ENCODE peak calls at places on chromosomes 16 and 17, in five cellular contexts. K is hepatocyte; F is heart left ventricle; R is CD8-positive, alpha-beta T cell; S is transverse colon. O is an unnamed sample.

GRCh38 chr17:21019976-21020575 is 22.7 kb downstream of the USP22 start:
- DNase-seq in K (no peak), F (no peak), R (no peak), S (peak; percentile 39), O (no peak)

GRCh38 chr16:4613636-4614570 is 785 bp downstream of the UBALD1 start:
- DNase-seq in K (peak; percentile 68), F (no peak), R (no peak), S (peak; percentile 28), O (no peak)

GRCh38 chr17:35786941-35787432 is 8.5 kb downstream of the MMP28 start:
- DNase-seq in K (peak; percentile 28), F (no peak), R (no peak), S (peak; percentile 8), O (no peak)

GRCh38 chr17:14084955-14085354 is 15.7 kb downstream of the COX10 start:
- DNase-seq in K (no peak), F (no peak), R (no peak), S (no peak), O (no peak)

GRCh38 chr16:14307623-14308356 is 236.7 kb downstream of the MRTFB start:
- DNase-seq in K (no peak), F (peak; percentile 48), R (no peak), S (no peak), O (no peak)

GRCh38 chr17:50662632-50663225 is 28.0 kb downstream of the ABCC3 start:
- DNase-seq in K (no peak), F (no peak), R (no peak), S (no peak), O (no peak)

GRCh38 chr17:72122668-72123495 is 2.1 kb downstream of the SOX9 start:
- DNase-seq in K (peak; percentile 69), F (no peak), R (no peak), S (peak; percentile 52), O (no peak)

GRCh38 chr16:77540656-77541055 is 105.8 kb upstream of the ADAMTS18 start:
- DNase-seq in K (no peak), F (no peak), R (no peak), S (no peak), O (no peak)

GRCh38 chr16:58160855-58161254 is 31.7 kb upstream of the CFAP20 start:
- DNase-seq in K (no peak), F (no peak), R (no peak), S (no peak), O (no peak)

GRCh38 chr16:72474511-72475123 is 302.7 kb upstream of the PMFBP1 start:
- DNase-seq in K (no peak), F (no peak), R (no peak), S (no peak), O (no peak)

GRCh38 chr16:55444754-55445485 is 34.1 kb upstream of the MMP2 start:
- DNase-seq in K (no peak), F (peak; percentile 70), R (no peak), S (peak; percentile 20), O (no peak)

GRCh38 chr16:49848530-49848929 is 7.4 kb downstream of the ZNF423 start:
- DNase-seq in K (no peak), F (no peak), R (no peak), S (no peak), O (no peak)

GRCh38 chr17:50053654-50053960 is 2.3 kb upstream of the ITGA3 start:
- DNase-seq in K (no peak), F (no peak), R (no peak), S (no peak), O (no peak)

GRCh38 chr17:14202388-14203166 is 34.1 kb downstream of the CDRT15 start:
- DNase-seq in K (no peak), F (no peak), R (no peak), S (no peak), O (no peak)

GRCh38 chr17:65998675-65999074 is 193.3 kb downstream of the CEP112 start:
- DNase-seq in K (no peak), F (no peak), R (no peak), S (no peak), O (no peak)

GRCh38 chr16:87131061-87131995 is 185.9 kb downstream of the C16orf95 start:
- DNase-seq in K (no peak), F (no peak), R (no peak), S (no peak), O (no peak)

GRCh38 chr17:82677353-82677925 is 21.1 kb downstream of the RAB40B start:
- DNase-seq in K (no peak), F (no peak), R (no peak), S (no peak), O (no peak)

GRCh38 chr17:57448288-57449283 is 192.3 kb downstream of the MSI2 start:
- DNase-seq in K (no peak), F (no peak), R (no peak), S (no peak), O (no peak)

GRCh38 chr17:28935744-28936460 is 15.4 kb downstream of the PHF12 start:
- DNase-seq in K (no peak), F (no peak), R (no peak), S (no peak), O (no peak)

GRCh38 chr16:88287219-88287618 is 95.5 kb upstream of the ZNF469 start:
- DNase-seq in K (no peak), F (no peak), R (no peak), S (no peak), O (peak; percentile 23)
- H3K9me3 ChIP-seq in K (no peaks in the 10 kb centered on the region), F (no peaks in the 10 kb centered on the region), R (no peaks in the 10 kb centered on the region), S (peaks cover 13% of the 10 kb centered on the region), O (peaks cover 5% of the 10 kb centered on the region)

GRCh38 chr16:73735018-73735417 is 561.6 kb upstream of the PSMD7 start:
- DNase-seq in K (peak; percentile 29), F (no peak), R (no peak), S (no peak), O (no peak)

GRCh38 chr16:73737637-73738036 is 559.0 kb upstream of the PSMD7 start:
- DNase-seq in K (no peak), F (no peak), R (no peak), S (no peak), O (no peak)

GRCh38 chr16:73743665-73744496 is 552.7 kb upstream of the PSMD7 start:
- DNase-seq in K (no peak), F (no peak), R (no peak), S (no peak), O (no peak)

GRCh38 chr16:73735954-73736353 is 560.7 kb upstream of the PSMD7 start:
- DNase-seq in K (no peak), F (no peak), R (no peak), S (no peak), O (no peak)

GRCh38 chr16:73739049-73739769 is 557.4 kb upstream of the PSMD7 start:
- DNase-seq in K (no peak), F (no peak), R (no peak), S (no peak), O (no peak)
- H3K4me3 ChIP-seq in K (no peak overlapping the region), F (no peak overlapping the region), R (no peak overlapping the region), S (no peak overlapping the region), O (no peak overlapping the region)

DNA sequence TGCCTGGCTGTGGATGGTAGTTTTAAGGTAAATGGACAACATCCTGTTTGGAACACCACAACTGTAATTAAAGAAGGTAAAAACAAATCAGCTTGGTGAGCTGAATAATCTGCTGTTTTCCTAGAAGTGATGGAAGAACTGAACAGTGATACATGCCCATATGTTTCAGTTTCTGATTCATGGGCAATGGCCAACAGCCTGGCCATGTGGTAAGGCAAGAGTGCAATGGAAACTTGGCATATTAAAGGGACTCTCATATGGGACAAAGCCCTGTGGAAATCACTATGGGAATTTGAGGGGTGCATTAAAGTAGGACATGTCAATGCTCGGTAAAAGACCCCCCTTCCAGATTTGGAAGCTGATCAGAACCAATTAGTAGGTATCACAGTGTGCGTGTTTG is 37.8 kb downstream of the IKZF3 start:
- DNase-seq in K (no peak), F (no peak), R (no peak), S (no peak), O (no peak)
- H3K9me3 ChIP-seq in K (no peaks in the 10 kb centered on the region), F (peaks cover 4% of the 10 kb centered on the region), R (peaks cover 7% of the 10 kb centered on the region), S (no peaks in the 10 kb centered on the region), O (peaks cover 10% of the 10 kb centered on the region)

DNA sequence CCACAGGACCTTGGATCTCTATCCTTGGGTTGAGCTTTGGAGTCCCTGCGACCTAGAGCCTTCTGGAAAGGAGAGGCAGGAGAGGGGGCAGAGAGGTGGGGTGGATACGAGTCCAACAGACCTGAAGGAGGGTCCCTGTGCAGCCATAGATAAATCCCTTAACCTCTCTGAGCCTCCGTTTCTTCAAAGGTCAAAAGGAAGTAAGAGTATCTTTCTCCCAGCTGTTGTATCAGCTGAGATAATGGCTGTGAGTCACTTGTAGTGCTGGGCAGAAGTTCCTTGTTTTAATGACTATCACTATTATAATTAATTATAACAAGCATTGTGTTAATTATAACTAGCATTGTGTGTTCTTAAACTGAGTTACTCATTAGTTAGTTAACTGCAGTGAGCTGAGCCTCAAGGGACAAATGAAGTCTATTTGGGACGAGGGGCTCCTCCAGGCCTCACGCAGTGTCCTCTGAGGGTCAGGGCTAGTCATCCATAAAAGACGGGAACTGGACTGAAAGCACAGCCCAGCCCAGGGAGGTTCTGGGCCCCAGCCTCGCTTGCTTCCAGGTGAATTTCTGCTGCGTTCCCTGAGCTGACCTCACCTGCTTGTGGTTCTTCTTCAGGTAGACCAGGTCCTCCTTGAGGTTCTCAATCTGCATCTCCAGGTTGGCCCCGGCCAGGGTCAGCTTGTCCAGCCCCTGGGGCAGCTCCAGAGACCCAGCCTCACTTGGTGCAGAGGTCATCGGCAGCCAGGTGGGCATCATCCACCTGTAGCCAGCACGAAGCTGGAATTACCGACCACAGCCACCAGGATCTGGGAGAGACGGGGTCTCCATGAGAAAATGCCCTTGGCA is 5.7 kb upstream of the KRT17 start:
- DNase-seq in K (no peak), F (no peak), R (no peak), S (no peak), O (no peak)
- H3K4me3 ChIP-seq in K (no peak overlapping the region), F (no peak overlapping the region), R (no peak overlapping the region), S (no peak overlapping the region), O (no peak overlapping the region)